ENCODE peak calls at places on chromosome 1, in seven cellular contexts. H, B, M, S, Y, F and A are unnamed samples.

GRCh38 chr1:223860051-223860559 is 14.4 kb upstream of the TP53BP2 start:
- DNase-seq in H (no peak), B (no peak), M (no peak), S (no peak), Y (no peak), F (no peak), A (no peak)

GRCh38 chr1:15344380-15344779 is 65.3 kb upstream of the EFHD2 start:
- DNase-seq in H (no peak), B (no peak), M (no peak), S (no peak), Y (no peak), F (no peak), A (no peak)

GRCh38 chr1:91761303-91761721 is 124.6 kb downstream of the TGFBR3 start:
- DNase-seq in H (no peak), B (no peak), M (peak), S (no peak), Y (no peak), F (peak), A (no peak)

GRCh38 chr1:32963746-32964460 is 706 bp downstream of the RNF19B start:
- DNase-seq in H (peak), B (no peak), M (peak), S (peak), Y (peak), F (peak), A (peak)

GRCh38 chr1:232904566-232904965 is 45.8 kb upstream of the NTPCR start:
- DNase-seq in H (no peak), B (no peak), M (no peak), S (no peak), Y (peak), F (no peak), A (no peak)

GRCh38 chr1:14826172-14826636 is 227.7 kb downstream of the KAZN start:
- DNase-seq in H (peak), B (peak), M (peak), S (peak), Y (no peak), F (no peak), A (no peak)

GRCh38 chr1:36625253-36625958 is 142.7 kb upstream of the CSF3R start:
- DNase-seq in H (no peak), B (no peak), M (no peak), S (no peak), Y (no peak), F (no peak), A (no peak)

GRCh38 chr1:184359909-184360308 is 26.9 kb upstream of the C1orf21 start:
- DNase-seq in H (no peak), B (no peak), M (no peak), S (no peak), Y (no peak), F (no peak), A (no peak)

GRCh38 chr1:205961405-205961804 is 18.1 kb upstream of the SLC26A9 start:
- DNase-seq in H (no peak), B (no peak), M (no peak), S (no peak), Y (no peak), F (no peak), A (no peak)

GRCh38 chr1:4690951-4691675 is 36.7 kb downstream of the AJAP1 start:
- DNase-seq in H (no peak), B (no peak), M (no peak), S (no peak), Y (peak), F (no peak), A (no peak)

GRCh38 chr1:115495603-115496002 is 146.2 kb upstream of the VANGL1 start:
- DNase-seq in H (no peak), B (no peak), M (no peak), S (no peak), Y (no peak), F (no peak), A (no peak)

GRCh38 chr1:19651141-19651737 is 7.1 kb downstream of the NBL1 start:
- DNase-seq in H (peak), B (peak), M (peak), S (no peak), Y (peak), F (peak), A (peak)

GRCh38 chr1:106984801-106985200 is 71.7 kb upstream of the PRMT6 start:
- DNase-seq in H (no peak), B (no peak), M (no peak), S (no peak), Y (no peak), F (no peak), A (no peak)

GRCh38 chr1:12541274-12542137 is 76.5 kb downstream of the DHRS3 start:
- DNase-seq in H (peak), B (no peak), M (peak), S (no peak), Y (no peak), F (peak), A (no peak)

GRCh38 chr1:202959276-202959620 is 1.1 kb upstream of the ADIPOR1 start:
- DNase-seq in H (no peak), B (no peak), M (no peak), S (no peak), Y (peak), F (peak), A (no peak)

GRCh38 chr1:94528271-94528670 is 13.3 kb downstream of the F3 start:
- DNase-seq in H (no peak), B (no peak), M (no peak), S (no peak), Y (no peak), F (no peak), A (no peak)

GRCh38 chr1:169193191-169193850 is 86.8 kb downstream of the ATP1B1 start:
- DNase-seq in H (no peak), B (no peak), M (no peak), S (no peak), Y (no peak), F (peak), A (peak)

GRCh38 chr1:23118957-23119792 is 49.5 kb downstream of the LUZP1 start:
- DNase-seq in H (peak), B (no peak), M (no peak), S (no peak), Y (no peak), F (no peak), A (no peak)

GRCh38 chr1:82978461-82979324 is 1020.2 kb downstream of the TTLL7 start:
- DNase-seq in H (no peak), B (no peak), M (no peak), S (no peak), Y (no peak), F (no peak), A (no peak)

GRCh38 chr1:221718391-221719277 is 23.3 kb downstream of the DUSP10 start:
- DNase-seq in H (no peak), B (no peak), M (no peak), S (no peak), Y (peak), F (no peak), A (no peak)
- TF ChIP-seq EP300 in H (no peak), B (no peak), M (no peak), S (no peak), Y (peak), F (no peak), A (no peak)

GRCh38 chr1:156860639-156861423 is at the start of gene NTRK1:
- DNase-seq in H (peak), B (no peak), M (no peak), S (no peak), Y (peak), F (peak), A (peak)

GRCh38 chr1:156858555-156858956 is 361 bp downstream of the INSRR start:
- DNase-seq in H (no peak), B (no peak), M (no peak), S (no peak), Y (no peak), F (peak), A (peak)

GRCh38 chr1:156859523-156860112 is 701 bp upstream of the INSRR start:
- DNase-seq in H (no peak), B (peak), M (no peak), S (no peak), Y (no peak), F (no peak), A (peak)

GRCh38 chr1:156858959-156859522 is at the start of gene INSRR:
- DNase-seq in H (no peak), B (no peak), M (no peak), S (no peak), Y (no peak), F (peak), A (no peak)

GRCh38 chr1:156860113-156860638 is 489 bp upstream of the NTRK1 start:
- DNase-seq in H (peak), B (no peak), M (peak), S (no peak), Y (peak), F (peak), A (peak)
- H3K4me3 ChIP-seq in H (peak), B (peak), M (peak), S (peak), Y (peak), F (peak), A (peak)

GRCh38 chr1:46131093-46131492 is 1.3 kb downstream of the PIK3R3 start:
- DNase-seq in H (no peak), B (no peak), M (no peak), S (no peak), Y (no peak), F (no peak), A (no peak)

GRCh38 chr1:46131727-46132528 is 501 bp downstream of the PIK3R3 start:
- DNase-seq in H (peak), B (peak), M (peak), S (no peak), Y (no peak), F (peak), A (peak)

GRCh38 chr1:46133946-46134345 is 1.5 kb upstream of the PIK3R3 start:
- DNase-seq in H (no peak), B (no peak), M (no peak), S (no peak), Y (no peak), F (no peak), A (no peak)

GRCh38 chr1:46133181-46133658 is 791 bp upstream of the PIK3R3 start:
- DNase-seq in H (no peak), B (no peak), M (no peak), S (no peak), Y (peak), F (peak), A (no peak)

GRCh38 chr1:46132529-46133180 is at the start of gene PIK3R3:
- DNase-seq in H (peak), B (peak), M (peak), S (peak), Y (peak), F (peak), A (peak)
- TF ChIP-seq EP300 in H (no peak), B (peak), M (no peak), S (no peak), Y (no peak), F (no peak), A (no peak)

GRCh38 chr1:119681560-119681959 is 30.2 kb upstream of the PHGDH start:
- DNase-seq in H (no peak), B (no peak), M (no peak), S (no peak), Y (no peak), F (no peak), A (no peak)

GRCh38 chr1:119680193-119680592 is 31.5 kb upstream of the PHGDH start:
- DNase-seq in H (no peak), B (no peak), M (no peak), S (no peak), Y (no peak), F (no peak), A (no peak)

GRCh38 chr1:119680723-119681122 is 31.0 kb upstream of the PHGDH start:
- DNase-seq in H (no peak), B (no peak), M (no peak), S (no peak), Y (no peak), F (no peak), A (no peak)

GRCh38 chr1:119683893-119684292 is 27.8 kb upstream of the PHGDH start:
- DNase-seq in H (no peak), B (no peak), M (no peak), S (no peak), Y (no peak), F (no peak), A (no peak)

GRCh38 chr1:119682141-119682540 is 29.6 kb upstream of the PHGDH start:
- DNase-seq in H (no peak), B (no peak), M (no peak), S (no peak), Y (no peak), F (no peak), A (no peak)
- H3K4me3 ChIP-seq in H (no peak), B (no peak), M (no peak), S (no peak), Y (no peak), F (no peak), A (no peak)

GRCh38 chr1:66370462-66370907 is 163.5 kb upstream of the SGIP1 start:
- DNase-seq in H (no peak), B (no peak), M (no peak), S (no peak), Y (no peak), F (no peak), A (no peak)
- TF ChIP-seq EP300 in H (no peak), B (no peak), M (no peak), S (no peak), Y (no peak), F (no peak), A (no peak)

GRCh38 chr1:24154215-24154614 is 11.3 kb upstream of the IL22RA1 start:
- DNase-seq in H (no peak), B (no peak), M (no peak), S (no peak), Y (no peak), F (no peak), A (no peak)
- H3K4me3 ChIP-seq in H (no peak), B (no peak), M (no peak), S (no peak), Y (no peak), F (no peak), A (no peak)

GRCh38 chr1:2189459-2190425 is 4.8 kb downstream of the FAAP20 start:
- DNase-seq in H (peak), B (peak), M (peak), S (peak), Y (peak), F (peak), A (peak)
- TF ChIP-seq EP300 in H (no peak), B (peak), M (no peak), S (no peak), Y (no peak), F (peak), A (no peak)

GRCh38 chr1:153178922-153179321 is 24.3 kb upstream of the LELP1 start:
- DNase-seq in H (no peak), B (no peak), M (no peak), S (no peak), Y (no peak), F (no peak), A (no peak)
- H3K4me3 ChIP-seq in H (no peak), B (no peak), M (no peak), S (no peak), Y (no peak), F (no peak), A (no peak)

GRCh38 chr1:59116920-59117542 is 179.9 kb upstream of the FGGY start:
- DNase-seq in H (no peak), B (no peak), M (no peak), S (no peak), Y (no peak), F (no peak), A (no peak)

GRCh38 chr1:59110287-59110686 is 186.6 kb upstream of the FGGY start:
- DNase-seq in H (no peak), B (no peak), M (no peak), S (no peak), Y (no peak), F (no peak), A (no peak)

GRCh38 chr1:59113876-59114457 is 182.9 kb upstream of the FGGY start:
- DNase-seq in H (no peak), B (no peak), M (no peak), S (no peak), Y (no peak), F (no peak), A (no peak)

DNA sequence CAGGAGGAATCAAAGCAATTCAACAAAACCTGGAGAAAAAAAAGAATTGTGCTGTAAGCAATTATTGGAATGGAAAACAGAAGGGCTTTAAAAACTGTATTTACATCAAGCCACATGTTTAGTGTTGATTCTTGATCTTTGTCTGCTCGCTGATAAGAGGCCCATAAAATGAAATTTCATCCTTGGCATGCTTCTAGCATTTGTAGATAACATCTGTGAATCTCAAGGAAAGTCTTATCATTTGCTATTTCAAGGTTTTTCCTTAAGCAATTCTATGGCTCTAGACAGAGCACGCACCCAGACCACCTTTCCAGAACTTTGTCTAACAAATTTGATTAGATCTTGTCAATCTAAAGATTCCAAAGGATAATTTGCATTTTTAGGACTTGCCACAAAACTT is 181.0 kb upstream of the FGGY start:
- DNase-seq in H (no peak), B (no peak), M (no peak), S (no peak), Y (no peak), F (no peak), A (no peak)
- TF ChIP-seq EP300 in H (no peak), B (no peak), M (no peak), S (no peak), Y (no peak), F (no peak), A (no peak)

DNA sequence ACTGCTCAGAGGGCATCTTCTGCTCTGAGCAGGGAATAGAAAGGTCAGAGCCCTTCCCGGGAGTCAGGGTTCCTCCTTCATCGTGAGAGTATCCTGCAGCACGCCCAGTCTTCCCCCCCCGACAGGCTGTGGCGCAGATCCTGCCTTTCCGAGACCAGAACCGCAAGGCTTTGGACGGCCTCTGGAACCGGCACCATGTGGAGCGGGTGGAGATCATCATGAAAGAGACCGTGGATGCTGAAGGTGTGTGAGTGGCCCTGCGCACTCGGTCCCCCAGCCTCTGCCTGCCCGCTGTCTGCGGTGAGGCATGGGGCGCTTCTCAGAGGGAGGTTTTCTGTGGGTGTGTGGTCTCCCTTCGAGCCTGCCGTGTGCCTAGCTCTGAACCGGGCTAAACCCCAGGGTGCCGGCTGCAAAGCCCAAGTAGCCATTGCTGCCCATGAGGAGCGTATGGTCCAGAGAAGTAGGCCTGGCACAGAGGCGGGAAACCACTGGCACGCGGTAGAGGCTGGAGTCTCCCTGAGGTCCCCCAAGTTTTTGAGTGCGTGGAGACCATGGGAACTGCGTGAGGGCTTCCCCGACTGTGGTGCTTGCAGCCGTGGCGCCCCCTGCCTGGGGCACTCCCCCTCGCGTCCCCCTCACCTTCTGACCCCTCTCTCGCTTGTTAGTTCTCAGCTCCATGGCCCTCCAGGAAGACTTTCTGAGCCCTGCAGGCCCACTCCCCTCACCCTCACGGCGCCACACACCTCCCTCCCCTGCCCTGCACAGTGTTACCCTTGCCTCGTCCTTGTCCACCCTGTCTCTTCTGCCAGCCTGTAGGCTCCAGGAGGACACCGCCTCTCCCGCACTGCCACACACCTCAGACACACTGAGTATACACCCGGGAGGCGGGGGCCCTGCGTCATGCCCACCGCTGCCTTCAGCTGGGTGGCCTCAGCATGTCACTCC is 12.5 kb downstream of the H6PD start:
- DNase-seq in H (no peak), B (no peak), M (no peak), S (no peak), Y (no peak), F (no peak), A (no peak)
- H3K4me3 ChIP-seq in H (no peak), B (no peak), M (no peak), S (peak), Y (no peak), F (no peak), A (peak)